ENCODE peak calls at places on chromosomes 7 and 10, in four cellular contexts. One of them, this sample, is unnamed. For H3K4me1, the result is how much of the 10 kb centered on the place peaks cover.

GRCh38 chr10:68406111-68406814 is 814 bp downstream of the RUFY2 start:
- DNase-seq in heart left ventricle: peak
- DNase-seq in effector memory CD4-positive, alpha-beta T cell: peak
- DNase-seq in heart right ventricle: peak
- DNase-seq in this sample: peak

GRCh38 chr7:23055582-23056178 is 41.8 kb upstream of the HYCC1 start:
- DNase-seq in heart right ventricle: peak
- DNase-seq in effector memory CD4-positive, alpha-beta T cell: peak
- DNase-seq in heart left ventricle: no peak
- DNase-seq in this sample: no peak

GRCh38 chr10:28734940-28735759 is 57.8 kb downstream of the BAMBI start:
- DNase-seq in effector memory CD4-positive, alpha-beta T cell: no peak
- DNase-seq in heart left ventricle: no peak
- DNase-seq in heart right ventricle: no peak
- DNase-seq in this sample: peak

GRCh38 chr7:123871998-123872867 is 27.3 kb downstream of the HYAL4 start:
- DNase-seq in heart left ventricle: no peak
- DNase-seq in effector memory CD4-positive, alpha-beta T cell: no peak
- DNase-seq in heart right ventricle: peak
- DNase-seq in this sample: peak

GRCh38 chr7:129671276-129671675 is 59.8 kb downstream of the NRF1 start:
- DNase-seq in heart left ventricle: no peak
- DNase-seq in effector memory CD4-positive, alpha-beta T cell: no peak
- DNase-seq in heart right ventricle: no peak
- DNase-seq in this sample: no peak

GRCh38 chr7:150685219-150686029 is at the start of gene GIMAP2:
- DNase-seq in effector memory CD4-positive, alpha-beta T cell: no peak
- DNase-seq in heart right ventricle: peak
- DNase-seq in heart left ventricle: no peak
- DNase-seq in this sample: no peak

GRCh38 chr7:19362099-19362498 is 216.9 kb upstream of the FERD3L start:
- DNase-seq in heart left ventricle: no peak
- DNase-seq in effector memory CD4-positive, alpha-beta T cell: no peak
- DNase-seq in heart right ventricle: no peak
- DNase-seq in this sample: no peak

GRCh38 chr10:59057350-59057749 is 119.1 kb upstream of the PHYHIPL start:
- DNase-seq in heart left ventricle: no peak
- DNase-seq in effector memory CD4-positive, alpha-beta T cell: no peak
- DNase-seq in heart right ventricle: no peak
- DNase-seq in this sample: peak

GRCh38 chr10:62844280-62845011 is 28.3 kb upstream of the EGR2 start:
- DNase-seq in effector memory CD4-positive, alpha-beta T cell: no peak
- DNase-seq in heart right ventricle: no peak
- DNase-seq in heart left ventricle: no peak
- DNase-seq in this sample: no peak

GRCh38 chr7:155947051-155947450 is 134.8 kb upstream of the SHH start:
- DNase-seq in heart left ventricle: no peak
- DNase-seq in effector memory CD4-positive, alpha-beta T cell: no peak
- DNase-seq in heart right ventricle: no peak
- DNase-seq in this sample: no peak

GRCh38 chr10:35355971-35356724 is 19.8 kb downstream of the CCNY start:
- DNase-seq in effector memory CD4-positive, alpha-beta T cell: no peak
- DNase-seq in heart right ventricle: no peak
- DNase-seq in heart left ventricle: no peak
- DNase-seq in this sample: no peak

GRCh38 chr10:16689227-16689626 is 128.0 kb downstream of the RSU1 start:
- DNase-seq in heart right ventricle: no peak
- DNase-seq in effector memory CD4-positive, alpha-beta T cell: no peak
- DNase-seq in heart left ventricle: no peak
- DNase-seq in this sample: no peak

GRCh38 chr7:6162650-6163366 is 109.6 kb downstream of the CYTH3 start:
- DNase-seq in effector memory CD4-positive, alpha-beta T cell: no peak
- DNase-seq in heart left ventricle: no peak
- DNase-seq in heart right ventricle: no peak
- DNase-seq in this sample: peak

GRCh38 chr7:6164010-6164409 is 108.4 kb downstream of the CYTH3 start:
- DNase-seq in effector memory CD4-positive, alpha-beta T cell: no peak
- DNase-seq in heart right ventricle: no peak
- DNase-seq in heart left ventricle: no peak
- DNase-seq in this sample: peak

GRCh38 chr7:6162331-6162620 is 110.1 kb downstream of the CYTH3 start:
- DNase-seq in effector memory CD4-positive, alpha-beta T cell: no peak
- DNase-seq in heart right ventricle: peak
- DNase-seq in heart left ventricle: peak
- DNase-seq in this sample: peak

GRCh38 chr7:6164491-6164890 is 107.9 kb downstream of the CYTH3 start:
- DNase-seq in heart left ventricle: peak
- DNase-seq in effector memory CD4-positive, alpha-beta T cell: no peak
- DNase-seq in heart right ventricle: peak
- DNase-seq in this sample: no peak

DNA sequence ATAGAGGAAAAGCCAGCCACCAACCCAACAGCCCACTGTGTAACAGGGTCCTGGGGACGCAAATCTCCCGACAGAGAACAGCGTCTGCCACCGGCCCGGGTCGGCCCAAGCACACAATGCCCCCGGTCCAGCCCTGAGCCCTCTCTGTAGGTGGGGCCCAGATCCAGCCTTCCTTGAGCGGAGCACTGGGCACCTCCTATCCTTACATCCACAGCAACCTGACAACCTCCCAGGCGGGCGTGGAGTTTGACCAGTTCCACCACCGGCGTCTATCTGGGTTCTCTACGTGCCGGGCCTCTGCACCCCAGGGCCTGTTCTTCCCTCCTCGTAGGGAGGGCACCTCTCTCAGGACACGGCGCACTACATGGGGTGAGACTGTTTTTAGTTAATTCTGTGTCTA is 109.0 kb downstream of the CYTH3 start:
- DNase-seq in heart right ventricle: no peak
- DNase-seq in heart left ventricle: no peak
- DNase-seq in effector memory CD4-positive, alpha-beta T cell: no peak
- DNase-seq in this sample: no peak
- H3K4me1 ChIP-seq in heart right ventricle: half or more
- H3K4me1 ChIP-seq in heart left ventricle: under half
- H3K4me1 ChIP-seq in effector memory CD4-positive, alpha-beta T cell: under half
- H3K4me1 ChIP-seq in this sample: under half

DNA sequence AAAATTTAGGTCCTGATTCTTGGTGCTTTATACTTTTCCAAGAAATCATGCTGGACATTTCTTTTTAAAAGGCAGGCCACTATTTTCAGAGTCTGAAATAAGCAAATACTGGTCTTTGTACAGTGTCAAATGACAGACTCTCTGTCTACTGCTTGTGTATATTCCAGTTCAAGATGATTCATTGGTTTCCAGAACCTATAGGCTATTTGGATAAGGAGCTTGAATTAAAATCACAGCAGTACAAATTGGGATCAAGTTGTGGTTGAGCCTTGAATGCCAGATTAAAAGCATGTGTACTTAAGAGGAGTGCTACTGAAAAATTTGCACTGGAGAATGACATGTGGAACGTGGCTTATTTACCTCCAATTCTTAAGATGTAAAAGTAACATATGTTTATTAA is 10.7 kb downstream of the KMT2E start:
- DNase-seq in effector memory CD4-positive, alpha-beta T cell: no peak
- DNase-seq in heart right ventricle: no peak
- DNase-seq in heart left ventricle: no peak
- DNase-seq in this sample: no peak
- H3K4me3 ChIP-seq in effector memory CD4-positive, alpha-beta T cell: no peak
- H3K4me3 ChIP-seq in heart right ventricle: no peak
- H3K4me3 ChIP-seq in heart left ventricle: no peak
- H3K4me3 ChIP-seq in this sample: no peak

GRCh38 chr7:29480934-29481625 is 82.6 kb upstream of the PRR15 start:
- DNase-seq in heart left ventricle: no peak
- DNase-seq in effector memory CD4-positive, alpha-beta T cell: no peak
- DNase-seq in heart right ventricle: no peak
- DNase-seq in this sample: no peak

GRCh38 chr7:29480456-29480855 is 83.2 kb upstream of the PRR15 start:
- DNase-seq in effector memory CD4-positive, alpha-beta T cell: no peak
- DNase-seq in heart right ventricle: peak
- DNase-seq in heart left ventricle: no peak
- DNase-seq in this sample: peak

GRCh38 chr7:29479606-29480200 is 83.9 kb upstream of the PRR15 start:
- DNase-seq in heart left ventricle: no peak
- DNase-seq in effector memory CD4-positive, alpha-beta T cell: no peak
- DNase-seq in heart right ventricle: no peak
- DNase-seq in this sample: peak

GRCh38 chr7:29478218-29478617 is 85.4 kb upstream of the PRR15 start:
- DNase-seq in heart left ventricle: no peak
- DNase-seq in effector memory CD4-positive, alpha-beta T cell: no peak
- DNase-seq in heart right ventricle: no peak
- DNase-seq in this sample: no peak

DNA sequence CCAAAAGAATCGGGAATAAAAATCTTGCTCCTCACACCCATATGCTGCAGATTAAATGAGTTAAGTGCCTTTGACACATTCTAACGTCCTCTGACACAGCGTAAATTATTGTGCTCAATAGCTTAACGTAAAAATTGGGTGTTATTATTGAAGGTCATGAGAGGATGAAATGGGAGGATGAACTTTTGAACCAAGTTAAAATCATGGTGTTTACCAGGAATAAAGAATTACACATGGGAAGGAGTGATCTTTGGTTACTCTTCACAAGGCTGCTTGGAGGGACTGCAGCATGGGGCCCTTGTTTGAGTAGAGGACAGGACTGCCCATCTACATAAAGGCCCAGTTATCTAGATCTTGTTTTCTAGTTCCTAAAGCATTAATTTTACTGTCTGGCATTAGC is 84.9 kb upstream of the PRR15 start:
- DNase-seq in heart right ventricle: no peak
- DNase-seq in heart left ventricle: no peak
- DNase-seq in effector memory CD4-positive, alpha-beta T cell: no peak
- DNase-seq in this sample: no peak
- H3K27ac ChIP-seq in heart right ventricle: no peak
- H3K27ac ChIP-seq in heart left ventricle: no peak
- H3K27ac ChIP-seq in effector memory CD4-positive, alpha-beta T cell: no peak
- H3K27ac ChIP-seq in this sample: no peak

DNA sequence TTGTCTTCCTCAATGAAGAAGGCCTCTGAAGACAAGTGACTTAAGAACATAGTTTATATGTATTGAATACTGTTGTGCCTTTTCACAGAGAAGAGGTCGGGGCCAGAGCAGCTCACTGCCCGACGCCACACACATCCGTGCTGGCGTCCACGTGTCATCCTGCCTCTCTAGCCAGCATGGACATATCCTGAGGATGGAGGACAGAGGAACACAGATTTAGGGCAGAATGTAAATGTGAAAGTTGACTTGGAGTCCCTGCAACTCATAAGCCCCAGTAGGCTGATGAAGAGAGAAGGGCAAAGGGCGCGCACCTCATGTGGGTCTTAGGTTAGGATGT is 1.3 kb downstream of the GPR146 start:
- DNase-seq in effector memory CD4-positive, alpha-beta T cell: no peak
- DNase-seq in heart left ventricle: no peak
- DNase-seq in heart right ventricle: no peak
- DNase-seq in this sample: no peak
- H3K4me1 ChIP-seq in effector memory CD4-positive, alpha-beta T cell: half or more
- H3K4me1 ChIP-seq in heart left ventricle: under half
- H3K4me1 ChIP-seq in heart right ventricle: half or more
- H3K4me1 ChIP-seq in this sample: under half

GRCh38 chr7:100476108-100476780 is 2.8 kb downstream of the TSC22D4 start:
- DNase-seq in heart right ventricle: peak
- DNase-seq in effector memory CD4-positive, alpha-beta T cell: no peak
- DNase-seq in heart left ventricle: no peak
- DNase-seq in this sample: no peak
- H3K4me3 ChIP-seq in heart right ventricle: peak
- H3K4me3 ChIP-seq in effector memory CD4-positive, alpha-beta T cell: peak
- H3K4me3 ChIP-seq in heart left ventricle: peak
- H3K4me3 ChIP-seq in this sample: peak

GRCh38 chr7:66921396-66921917 is 432 bp downstream of the TMEM248 start:
- DNase-seq in effector memory CD4-positive, alpha-beta T cell: peak
- DNase-seq in heart left ventricle: no peak
- DNase-seq in heart right ventricle: peak
- DNase-seq in this sample: peak
- H3K27ac ChIP-seq in effector memory CD4-positive, alpha-beta T cell: peak
- H3K27ac ChIP-seq in heart left ventricle: peak
- H3K27ac ChIP-seq in heart right ventricle: peak
- H3K27ac ChIP-seq in this sample: peak

DNA sequence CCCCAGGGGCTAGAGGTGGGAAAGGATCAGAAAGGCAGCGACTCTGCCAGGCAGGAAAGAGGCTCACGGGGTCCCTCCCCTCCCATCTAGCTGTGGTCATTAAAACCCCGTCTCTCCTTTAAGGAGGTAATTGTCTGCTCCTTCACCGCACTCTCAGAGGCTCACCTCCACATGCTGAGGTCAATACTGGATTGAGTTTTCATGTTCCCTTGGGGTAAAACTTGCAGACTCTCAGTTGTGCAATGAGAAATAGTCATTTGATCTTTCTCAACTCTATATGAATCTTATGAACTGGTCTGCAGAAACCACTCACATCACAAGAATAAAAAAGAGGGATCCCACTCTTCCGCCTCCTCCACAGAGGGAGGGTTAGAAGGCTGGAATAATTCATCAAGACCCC is 368.9 kb downstream of the ADRA2A start:
- DNase-seq in effector memory CD4-positive, alpha-beta T cell: no peak
- DNase-seq in heart right ventricle: no peak
- DNase-seq in heart left ventricle: no peak
- DNase-seq in this sample: no peak
- H3K4me1 ChIP-seq in effector memory CD4-positive, alpha-beta T cell: under half
- H3K4me1 ChIP-seq in heart right ventricle: under half
- H3K4me1 ChIP-seq in heart left ventricle: under half
- H3K4me1 ChIP-seq in this sample: under half

GRCh38 chr7:44798649-44799275 is 2.3 kb downstream of the PPIA start:
- DNase-seq in effector memory CD4-positive, alpha-beta T cell: no peak
- DNase-seq in heart right ventricle: no peak
- DNase-seq in heart left ventricle: no peak
- DNase-seq in this sample: no peak
- H3K4me3 ChIP-seq in effector memory CD4-positive, alpha-beta T cell: peak
- H3K4me3 ChIP-seq in heart right ventricle: peak
- H3K4me3 ChIP-seq in heart left ventricle: peak
- H3K4me3 ChIP-seq in this sample: peak

GRCh38 chr10:24349379-24350110 is 140.6 kb downstream of the KIAA1217 start:
- DNase-seq in heart right ventricle: no peak
- DNase-seq in heart left ventricle: no peak
- DNase-seq in effector memory CD4-positive, alpha-beta T cell: no peak
- DNase-seq in this sample: no peak
- H3K27ac ChIP-seq in heart right ventricle: no peak
- H3K27ac ChIP-seq in heart left ventricle: no peak
- H3K27ac ChIP-seq in effector memory CD4-positive, alpha-beta T cell: no peak
- H3K27ac ChIP-seq in this sample: no peak

GRCh38 chr10:103448751-103449150 is 3.4 kb downstream of the CALHM2 start:
- DNase-seq in heart left ventricle: no peak
- DNase-seq in heart right ventricle: peak
- DNase-seq in effector memory CD4-positive, alpha-beta T cell: no peak
- DNase-seq in this sample: peak
- H3K4me1 ChIP-seq in heart left ventricle: under half
- H3K4me1 ChIP-seq in heart right ventricle: half or more
- H3K4me1 ChIP-seq in effector memory CD4-positive, alpha-beta T cell: under half
- H3K4me1 ChIP-seq in this sample: under half

This sample was measured in right cardiac atrium.